ENCODE peak calls at places on chromosomes 12 and 14, in five cellular contexts. Z is HCT116, G is kidney, P is neural crest cell, I is psoas muscle. X is an unnamed sample.

GRCh38 chr14:87142568-87143211 is 850.3 kb downstream of the GALC start:
- DNase-seq in Z (no peak), G (no peak), P (no peak), I (no peak), X (no peak)

GRCh38 chr12:117033382-117034045 is 65.7 kb downstream of the TESC start:
- DNase-seq in Z (no peak), G (peak; percentile 68), P (no peak), I (no peak), X (no peak)

GRCh38 chr14:69531135-69531534 is 43.5 kb downstream of the CCDC177 start:
- DNase-seq in Z (no peak), G (no peak), P (no peak), I (no peak), X (no peak)

GRCh38 chr12:105861232-105861631 is 277.5 kb downstream of the NUAK1 start:
- DNase-seq in Z (no peak), G (no peak), P (no peak), I (no peak), X (no peak)

GRCh38 chr12:42705863-42706262 is 116.3 kb upstream of the PRICKLE1 start:
- DNase-seq in Z (no peak), G (peak; percentile 78), P (peak; percentile 3), I (peak; percentile 84), X (no peak)

GRCh38 chr12:122202017-122202416 is 1.5 kb upstream of the B3GNT4 start:
- DNase-seq in Z (no peak), G (no peak), P (no peak), I (no peak), X (no peak)

GRCh38 chr12:64054156-64054555 is 167.9 kb downstream of the KICS2 start:
- DNase-seq in Z (no peak), G (no peak), P (no peak), I (no peak), X (no peak)

GRCh38 chr12:63862187-63863107 is 17.9 kb downstream of the SRGAP1 start:
- DNase-seq in Z (peak; percentile 54), G (no peak), P (no peak), I (no peak), X (no peak)

GRCh38 chr12:51886021-51886710 is 1.7 kb upstream of the ANKRD33 start:
- DNase-seq in Z (no peak), G (peak; percentile 91), P (no peak), I (peak; percentile 86), X (peak; percentile 95)

GRCh38 chr12:67415473-67415872 is 146.3 kb downstream of the CAND1 start:
- DNase-seq in Z (peak; percentile 22), G (no peak), P (no peak), I (no peak), X (no peak)

GRCh38 chr14:51368721-51369163 is 128.7 kb downstream of the TMX1 start:
- DNase-seq in Z (no peak), G (no peak), P (no peak), I (no peak), X (no peak)

GRCh38 chr14:99684356-99684952 is 356 bp downstream of the CYP46A1 start:
- DNase-seq in Z (no peak), G (no peak), P (no peak), I (no peak), X (no peak)

GRCh38 chr14:70755655-70756054 is 53.7 kb downstream of the MAP3K9 start:
- DNase-seq in Z (no peak), G (no peak), P (no peak), I (no peak), X (no peak)

GRCh38 chr14:23299558-23299957 is 3.1 kb downstream of the PPP1R3E start:
- DNase-seq in Z (no peak), G (no peak), P (no peak), I (no peak), X (no peak)

GRCh38 chr12:15444523-15444922 is 122.2 kb downstream of the PTPRO start:
- DNase-seq in Z (no peak), G (no peak), P (no peak), I (no peak), X (no peak)

GRCh38 chr12:6925543-6926279 is 2.0 kb upstream of the ATN1 start:
- DNase-seq in Z (peak; percentile 90), G (peak; percentile 88), P (no peak), I (peak; percentile 81), X (no peak)

GRCh38 chr12:49261726-49262125 is 3.2 kb upstream of the TUBA1C start:
- DNase-seq in Z (no peak), G (no peak), P (no peak), I (no peak), X (no peak)

GRCh38 chr14:94164685-94165431 is 9.3 kb upstream of the PPP4R4 start:
- DNase-seq in Z (no peak), G (peak; percentile 63), P (no peak), I (no peak), X (no peak)

GRCh38 chr12:13371367-13371766 is 174.8 kb downstream of the EMP1 start:
- DNase-seq in Z (no peak), G (no peak), P (no peak), I (no peak), X (no peak)

GRCh38 chr14:33566082-33566481 is 384.8 kb downstream of the EGLN3 start:
- DNase-seq in Z (no peak), G (no peak), P (no peak), I (no peak), X (no peak)

GRCh38 chr12:98745578-98746391 is 100.7 kb downstream of the APAF1 start:
- DNase-seq in Z (no peak), G (peak; percentile 66), P (no peak), I (no peak), X (no peak)

GRCh38 chr14:24398943-24399801 is at the start of gene NYNRIN:
- DNase-seq in Z (no peak), G (peak; percentile 88), P (peak; percentile 19), I (peak; percentile 76), X (no peak)

GRCh38 chr12:81274619-81275018 is 196.7 kb downstream of the ACSS3 start:
- DNase-seq in Z (no peak), G (no peak), P (no peak), I (no peak), X (no peak)

GRCh38 chr14:94345344-94346072 is 22.4 kb upstream of the SERPINA6 start:
- DNase-seq in Z (peak; percentile 76), G (no peak), P (no peak), I (no peak), X (no peak)

GRCh38 chr14:23416801-23417200 is 8.7 kb upstream of the MYH6 start:
- DNase-seq in Z (no peak), G (no peak), P (no peak), I (no peak), X (no peak)

GRCh38 chr12:103571286-103571685 is 15.8 kb upstream of the STAB2 start:
- DNase-seq in Z (peak; percentile 26), G (peak; percentile 66), P (peak; percentile 61), I (no peak), X (no peak)

GRCh38 chr14:74356892-74357575 is 8.8 kb downstream of the VRTN start:
- DNase-seq in Z (no peak), G (peak; percentile 63), P (no peak), I (no peak), X (no peak)

GRCh38 chr12:47801170-47801903 is 18.4 kb downstream of the HDAC7 start:
- DNase-seq in Z (no peak), G (peak; percentile 80), P (no peak), I (no peak), X (peak; percentile 69)

GRCh38 chr12:53495903-53496751 is 3.1 kb downstream of the MAP3K12 start:
- DNase-seq in Z (no peak), G (peak; percentile 86), P (no peak), I (peak; percentile 77), X (no peak)

GRCh38 chr14:49852351-49853157 is at the start of gene NEMF:
- DNase-seq in Z (peak; percentile 90), G (peak; percentile 94), P (peak; percentile 98), I (peak; percentile 94), X (peak; percentile 84)

GRCh38 chr12:45464699-45465098 is 248.8 kb downstream of the ANO6 start:
- DNase-seq in Z (peak; percentile 2), G (no peak), P (no peak), I (no peak), X (no peak)

GRCh38 chr14:95274874-95275273 is 44.8 kb downstream of the CLMN start:
- DNase-seq in Z (no peak), G (no peak), P (no peak), I (no peak), X (no peak)

GRCh38 chr12:69966409-69966808 is 141.4 kb downstream of the MYRFL start:
- DNase-seq in Z (peak; percentile 65), G (no peak), P (no peak), I (peak; percentile 75), X (no peak)

GRCh38 chr12:75341873-75342272 is 7.4 kb downstream of the GLIPR1L1 start:
- DNase-seq in Z (peak; percentile 48), G (no peak), P (no peak), I (peak; percentile 33), X (no peak)

DNA sequence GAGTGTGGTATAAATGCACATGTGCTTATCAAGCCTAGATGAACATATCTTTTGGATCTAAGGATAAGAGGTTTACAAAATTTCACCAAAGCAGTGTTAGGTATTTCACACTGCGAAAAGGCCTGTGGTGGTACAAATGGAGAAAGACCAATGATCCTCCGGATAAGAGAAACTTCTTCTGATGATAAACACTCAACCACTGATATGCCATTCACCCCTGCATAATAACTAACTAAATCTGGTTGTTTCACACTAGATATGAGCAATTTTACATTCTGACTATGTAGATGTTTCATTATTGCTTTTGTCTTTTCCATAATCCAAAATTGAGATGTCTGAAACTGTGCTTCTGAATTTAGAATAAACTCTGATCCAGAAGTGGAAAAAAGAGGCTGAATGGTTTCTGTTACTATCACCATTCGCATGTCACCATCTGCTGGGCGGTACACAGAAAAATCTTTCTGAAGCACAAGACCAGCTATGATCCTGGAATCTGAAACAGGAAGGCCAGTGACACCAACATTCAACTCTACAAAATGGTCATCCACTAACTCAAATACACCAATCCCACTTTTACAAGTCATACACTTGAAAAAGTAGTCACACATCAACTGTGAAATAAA is 1.3 kb downstream of the BBS10 start:
- DNase-seq in Z (no peak), G (no peak), P (no peak), I (no peak), X (no peak)
- TF ChIP-seq CTCF in Z (peak; percentile 19), G (peak; percentile 45), P (peak; percentile 51), I (no peak), X (no peak)

GRCh38 chr12:108605690-108606406 is 8.0 kb upstream of the TMEM119 start:
- DNase-seq in Z (no peak), G (no peak), P (no peak), I (no peak), X (no peak)
- TF ChIP-seq CTCF in Z (no peak), G (no peak), P (no peak), I (no peak), X (no peak)

GRCh38 chr12:50509009-50509663 is 4.4 kb downstream of the DIP2B start:
- DNase-seq in Z (no peak), G (no peak), P (no peak), I (no peak), X (no peak)

GRCh38 chr12:50506753-50507473 is 2.1 kb downstream of the DIP2B start:
- DNase-seq in Z (no peak), G (no peak), P (no peak), I (no peak), X (no peak)

GRCh38 chr12:50507474-50507838 is 2.7 kb downstream of the DIP2B start:
- DNase-seq in Z (no peak), G (no peak), P (no peak), I (no peak), X (no peak)

GRCh38 chr12:50507930-50508329 is 3.1 kb downstream of the DIP2B start:
- DNase-seq in Z (no peak), G (no peak), P (no peak), I (no peak), X (no peak)

GRCh38 chr12:50508420-50508819 is 3.6 kb downstream of the DIP2B start:
- DNase-seq in Z (no peak), G (no peak), P (no peak), I (no peak), X (no peak)
- TF ChIP-seq CTCF in Z (no peak), G (no peak), P (no peak), I (no peak), X (no peak)

GRCh38 chr12:128810182-128811127 is 13.3 kb downstream of the SLC15A4 start:
- DNase-seq in Z (no peak), G (no peak), P (no peak), I (peak; percentile 93), X (no peak)
- TF ChIP-seq CTCF in Z (no peak), G (no peak), P (no peak), I (peak; percentile 15), X (no peak)